ENCODE peak calls at places on chromosomes 12 and 14, in ten cellular contexts. C is neural progenitor cell, S is body of pancreas, G is Caco-2, P is kidney, R is heart left ventricle, K is A549, H is right atrium auricular region, L is lower lobe of right lung, D is WERI-Rb-1. V is an unnamed sample.

GRCh38 chr12:4273651-4274395 is at the start of gene CCND2:
- DNase-seq in C (peak; percentile 92), S (peak; percentile 91), G (peak; percentile 83), P (peak; percentile 96), R (peak; percentile 92), K (peak; percentile 53), H (peak; percentile 92), L (peak; percentile 89), D (peak; percentile 57), V (no peak)

GRCh38 chr12:71708658-71709057 is 22.8 kb downstream of the TMEM19 start:
- DNase-seq in C (no peak), S (no peak), G (no peak), P (no peak), R (no peak), K (no peak), H (no peak), L (no peak), D (no peak), V (peak; percentile 7)

GRCh38 chr14:100278702-100279101 is 27.5 kb downstream of the SLC25A29 start:
- DNase-seq in C (no peak), S (no peak), G (no peak), P (no peak), R (no peak), K (no peak), H (no peak), L (peak; percentile 70), D (no peak), V (no peak)

GRCh38 chr12:13128291-13129000 is 25.0 kb upstream of the GSG1 start:
- DNase-seq in C (no peak), S (no peak), G (no peak), P (no peak), R (no peak), K (no peak), H (no peak), L (no peak), D (no peak), V (peak; percentile 62)

GRCh38 chr14:92325835-92326234 is 2.9 kb downstream of the SLC24A4 start:
- DNase-seq in C (no peak), S (no peak), G (no peak), P (no peak), R (no peak), K (no peak), H (no peak), L (no peak), D (peak; percentile 49), V (no peak)

GRCh38 chr12:131505561-131505960 is 205.3 kb upstream of the SFSWAP start:
- DNase-seq in C (no peak), S (no peak), G (no peak), P (no peak), R (no peak), K (no peak), H (peak; percentile 51), L (no peak), D (no peak), V (no peak)

GRCh38 chr12:19402743-19403400 is 36.4 kb upstream of the AEBP2 start:
- DNase-seq in C (no peak), S (peak; percentile 43), G (no peak), P (no peak), R (peak; percentile 67), K (no peak), H (no peak), L (peak; percentile 57), D (no peak), V (peak; percentile 82)

GRCh38 chr12:87270894-87271293 is 758.3 kb downstream of the C12orf50 start:
- DNase-seq in C (peak; percentile 21), S (no peak), G (no peak), P (no peak), R (no peak), K (no peak), H (no peak), L (no peak), D (no peak), V (no peak)

GRCh38 chr12:120490833-120491512 is 4.9 kb upstream of the DYNLL1 start:
- DNase-seq in C (no peak), S (peak; percentile 6), G (no peak), P (no peak), R (no peak), K (no peak), H (no peak), L (no peak), D (no peak), V (no peak)

DNA sequence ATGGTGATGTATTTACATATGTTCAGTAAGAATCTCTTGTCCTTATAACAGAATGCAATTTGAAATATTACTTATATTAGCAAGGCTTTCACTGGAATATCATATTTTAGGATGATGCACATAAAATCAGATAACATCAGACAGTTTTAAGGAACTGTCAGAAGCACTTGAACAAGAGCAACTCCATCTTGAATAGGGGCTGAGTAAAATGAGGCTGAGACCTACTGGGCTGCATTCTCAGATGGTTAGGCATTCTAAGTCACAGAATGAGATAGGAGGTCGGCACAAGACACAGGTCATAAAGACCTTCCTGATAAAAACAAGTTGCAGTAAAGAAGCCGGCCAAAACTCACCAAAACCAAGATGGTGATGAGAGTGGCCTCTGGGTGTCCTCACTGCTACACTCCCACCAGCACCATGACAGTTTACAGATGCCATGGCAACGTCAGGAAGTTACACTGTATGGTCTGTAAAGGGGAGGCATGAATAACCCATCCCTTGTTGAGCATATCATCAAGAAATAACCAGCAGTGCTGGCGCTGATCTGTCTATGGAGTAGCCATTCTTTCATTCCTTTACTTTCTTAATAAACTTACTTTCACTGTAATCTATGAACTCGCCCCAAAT is 27.6 kb upstream of the ETV6 start:
- DNase-seq in C (no peak), S (peak; percentile 19), G (peak; percentile 45), P (no peak), R (no peak), K (no peak), H (no peak), L (no peak), D (no peak), V (no peak)
- TF ChIP-seq CTCF in C (peak; percentile 38), S (no peak), G (no peak), P (peak; percentile 16), R (peak; percentile 19), K (no peak), H (peak; percentile 56), L (no peak), D (peak; percentile 13), V (no peak)

GRCh38 chr12:81212996-81213696 is 135.3 kb downstream of the ACSS3 start:
- DNase-seq in C (no peak), S (no peak), G (no peak), P (no peak), R (no peak), K (no peak), H (no peak), L (no peak), D (no peak), V (no peak)

GRCh38 chr12:81221681-81222080 is 143.8 kb downstream of the ACSS3 start:
- DNase-seq in C (no peak), S (no peak), G (no peak), P (no peak), R (no peak), K (no peak), H (no peak), L (no peak), D (no peak), V (no peak)

GRCh38 chr12:81211306-81211705 is 133.4 kb downstream of the ACSS3 start:
- DNase-seq in C (no peak), S (no peak), G (no peak), P (no peak), R (no peak), K (no peak), H (no peak), L (no peak), D (no peak), V (no peak)

DNA sequence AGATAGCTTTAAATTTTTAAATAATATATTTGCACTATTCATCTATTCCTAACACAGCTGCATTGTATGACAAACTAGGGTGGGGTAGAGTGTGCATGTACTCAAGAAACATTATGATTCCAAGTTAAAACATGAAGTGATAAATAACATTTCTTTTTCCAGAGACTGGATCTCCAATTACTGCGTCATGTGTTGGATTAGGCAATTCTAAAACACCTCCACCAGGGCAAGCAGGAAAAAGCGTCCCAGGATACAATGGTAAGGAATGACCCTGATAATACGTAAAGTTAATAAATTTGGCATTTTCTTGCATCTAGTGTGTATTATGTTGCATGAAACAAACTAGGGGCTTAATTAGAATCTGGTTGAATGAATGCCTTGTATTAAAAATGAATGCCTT is 138.9 kb downstream of the ACSS3 start:
- DNase-seq in C (no peak), S (no peak), G (no peak), P (no peak), R (no peak), K (no peak), H (no peak), L (no peak), D (no peak), V (no peak)
- H3K4me3 ChIP-seq in C (no peak overlapping the region), S (no peak overlapping the region), G (no peak overlapping the region), P (no peak overlapping the region), R (no peak overlapping the region), K (no peak overlapping the region), H (no peak overlapping the region), L (no peak overlapping the region), D (no peak overlapping the region), V (no peak overlapping the region)

GRCh38 chr14:68762944-68763831 is 29.7 kb downstream of the ZFP36L1 start:
- DNase-seq in C (peak; percentile 58), S (peak; percentile 92), G (peak; percentile 88), P (peak; percentile 91), R (peak; percentile 90), K (no peak), H (peak; percentile 78), L (peak; percentile 54), D (peak; percentile 77), V (no peak)
- TF ChIP-seq CTCF in C (peak; percentile 11), S (no peak), G (no peak), P (no peak), R (no peak), K (no peak), H (no peak), L (no peak), D (peak; percentile 5), V (no peak)

DNA sequence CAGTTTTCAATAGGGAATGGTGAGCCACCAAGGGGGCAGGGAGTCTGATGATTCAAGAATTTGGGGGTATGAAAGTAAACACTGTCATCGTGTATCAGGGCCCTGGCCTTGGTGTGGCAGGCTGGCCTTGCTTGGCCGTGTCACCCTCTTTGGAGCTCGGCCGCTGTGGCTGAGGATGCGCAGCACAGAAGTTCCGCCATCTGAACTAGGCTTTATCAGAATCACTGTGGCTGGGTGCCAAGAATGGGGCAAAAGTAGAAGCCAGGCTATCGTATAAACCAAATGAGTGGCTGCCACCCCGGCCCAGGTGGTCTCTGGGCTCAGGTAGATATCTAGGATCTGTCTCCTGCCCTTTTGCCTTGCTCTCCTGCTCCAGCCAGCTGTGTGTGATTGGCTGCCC is 137.4 kb downstream of the PAPOLA start:
- DNase-seq in C (no peak), S (no peak), G (no peak), P (no peak), R (no peak), K (no peak), H (peak; percentile 44), L (no peak), D (no peak), V (no peak)
- H3K4me3 ChIP-seq in C (no peak overlapping the region), S (no peak overlapping the region), G (no peak overlapping the region), P (no peak overlapping the region), R (no peak overlapping the region), K (no peak overlapping the region), H (no peak overlapping the region), L (no peak overlapping the region), D (no peak overlapping the region), V (no peak overlapping the region)

V was measured in retinal pigment epithelial cell.